ENCODE peak calls at places on chromosomes 13 and 19, in nine cellular contexts. R is lung, G is dorsolateral prefrontal cortex, Z is NCI-H2029 treated with DMSO at 0.1 percent for 48 hours, K is C1 segment of cervical spinal cord, X is iPS DF 19.7, T is neural crest cell, V is NCI-H2227 treated with DMSO at 0.1 percent for 48 hours, A is HuH-7.5. W is an unnamed sample.

GRCh38 chr19:4171676-4172075 is 10.7 kb downstream of the SIRT6 start:
- DNase-seq in X (no peak), R (no peak), G (no peak), T (no peak), K (no peak), Z (no peak), V (no peak), A (no peak), W (no peak)

GRCh38 chr19:498977-499623 is 2.8 kb downstream of the MADCAM1 start:
- DNase-seq in R (no peak), G (no peak), V (no peak), X (no peak), A (no peak), Z (no peak), K (no peak), T (no peak), W (no peak)

GRCh38 chr19:7912697-7913564 is 1.7 kb upstream of the TGFBR3L start:
- DNase-seq in A (no peak), R (no peak), V (no peak), T (no peak), G (no peak), X (no peak), K (no peak), Z (no peak), W (no peak)

GRCh38 chr19:47494729-47495128 is 10.7 kb upstream of the KPTN start:
- DNase-seq in V (no peak), Z (no peak), R (no peak), T (no peak), X (no peak), A (no peak), K (no peak), G (no peak), W (no peak)

GRCh38 chr19:32649751-32650150 is 25.2 kb downstream of the ANKRD27 start:
- DNase-seq in R (no peak), V (no peak), Z (no peak), K (no peak), T (no peak), A (no peak), G (no peak), X (no peak), W (peak; percentile 4)

GRCh38 chr19:51365211-51366049 is 758 bp downstream of the ETFB start:
- DNase-seq in K (peak; percentile 62), G (peak; percentile 13), X (no peak), A (peak; percentile 30), V (no peak), Z (no peak), R (no peak), T (no peak), W (peak; percentile 54)

GRCh38 chr13:23268441-23268840 is 87.7 kb downstream of the SGCG start:
- DNase-seq in V (no peak), K (no peak), T (no peak), R (no peak), X (no peak), A (no peak), G (no peak), Z (no peak), W (no peak)

GRCh38 chr13:102609696-102610095 is 12.9 kb downstream of the TPP2 start:
- DNase-seq in K (no peak), X (no peak), T (no peak), G (no peak), R (no peak), Z (no peak), A (no peak), V (no peak), W (no peak)

GRCh38 chr19:4984448-4984990 is 15.6 kb downstream of the KDM4B start:
- DNase-seq in G (no peak), V (no peak), R (no peak), T (no peak), K (no peak), A (no peak), Z (no peak), X (no peak), W (no peak)

GRCh38 chr19:12314553-12314952 is 18.9 kb downstream of the ZNF563 start:
- DNase-seq in V (no peak), R (no peak), G (no peak), K (no peak), T (no peak), A (no peak), X (no peak), Z (peak; percentile 24), W (no peak)

GRCh38 chr19:48539503-48540096 is 12.4 kb upstream of the SULT2B1 start:
- DNase-seq in V (peak; percentile 83), Z (peak; percentile 94), T (no peak), G (peak; percentile 55), R (peak; percentile 43), K (no peak), A (no peak), X (no peak), W (no peak)

GRCh38 chr19:31054430-31054829 is 294.8 kb downstream of the TSHZ3 start:
- DNase-seq in V (no peak), A (no peak), G (no peak), X (peak; percentile 84), T (no peak), K (no peak), R (no peak), Z (no peak), W (no peak)

GRCh38 chr13:93736111-93736510 is 509.5 kb downstream of the GPC6 start:
- DNase-seq in T (no peak), X (no peak), R (no peak), G (no peak), A (no peak), V (no peak), Z (no peak), K (no peak), W (no peak)

GRCh38 chr19:31518626-31519025 is 169.4 kb upstream of the TSHZ3 start:
- DNase-seq in Z (no peak), R (no peak), A (no peak), X (no peak), T (no peak), V (no peak), G (no peak), K (no peak), W (no peak)

GRCh38 chr13:38202730-38203129 is 146.9 kb upstream of the UFM1 start:
- DNase-seq in T (no peak), X (no peak), A (no peak), G (no peak), R (no peak), V (no peak), K (no peak), Z (no peak), W (no peak)

GRCh38 chr19:8609210-8610040 is 1.1 kb downstream of the ADAMTS10 start:
- DNase-seq in T (peak; percentile 50), G (peak; percentile 64), V (peak; percentile 17), A (peak; percentile 86), R (no peak), K (peak; percentile 28), X (no peak), Z (no peak), W (no peak)

GRCh38 chr19:49355890-49356289 is 6.3 kb downstream of the TEAD2 start:
- DNase-seq in K (no peak), T (no peak), A (no peak), R (no peak), V (no peak), Z (no peak), G (no peak), X (no peak), W (no peak)

GRCh38 chr19:45403781-45404556 is 900 bp downstream of the PPP1R13L start:
- DNase-seq in G (no peak), V (no peak), T (peak; percentile 39), Z (no peak), X (no peak), R (peak; percentile 71), K (no peak), A (peak; percentile 90), W (no peak)

GRCh38 chr13:89688908-89689307 is 1658.6 kb upstream of the MIR17HG start:
- DNase-seq in V (no peak), T (no peak), A (no peak), X (no peak), Z (no peak), R (no peak), K (peak; percentile 66), G (peak; percentile 55), W (peak; percentile 87)

GRCh38 chr13:93794197-93794885 is 567.7 kb downstream of the GPC6 start:
- DNase-seq in X (no peak), K (no peak), T (no peak), Z (no peak), V (peak; percentile 13), A (no peak), R (no peak), G (no peak), W (no peak)

GRCh38 chr19:17529239-17530158 is 18.1 kb downstream of the PGLS start:
- DNase-seq in K (no peak), Z (no peak), A (no peak), X (no peak), T (no peak), V (no peak), G (no peak), R (no peak), W (no peak)

GRCh38 chr19:31674503-31675186 is 325.4 kb upstream of the TSHZ3 start:
- DNase-seq in V (no peak), G (no peak), T (no peak), K (no peak), Z (no peak), R (no peak), X (no peak), A (no peak), W (no peak)

GRCh38 chr13:113539176-113539575 is 45.4 kb upstream of the TFDP1 start:
- DNase-seq in A (no peak), T (no peak), R (no peak), X (no peak), K (no peak), Z (no peak), G (no peak), V (no peak), W (no peak)

GRCh38 chr13:34864650-34865049 is 77.4 kb upstream of the NBEA start:
- DNase-seq in G (no peak), A (no peak), X (no peak), V (no peak), R (no peak), K (no peak), Z (no peak), T (no peak), W (no peak)

GRCh38 chr13:97015661-97016350 is 21.5 kb upstream of the OXGR1 start:
- DNase-seq in X (no peak), A (no peak), G (no peak), R (no peak), Z (no peak), T (no peak), K (no peak), V (no peak), W (no peak)

GRCh38 chr13:26480246-26480855 is 77.1 kb upstream of the WASF3 start:
- DNase-seq in A (no peak), R (no peak), T (no peak), G (no peak), Z (no peak), X (no peak), V (no peak), K (no peak), W (no peak)

GRCh38 chr13:105774739-105775460 is 760.6 kb downstream of the EFNB2 start:
- DNase-seq in V (no peak), G (no peak), X (no peak), R (no peak), A (no peak), K (no peak), T (no peak), Z (no peak), W (no peak)

GRCh38 chr13:99351772-99352171 is 44.6 kb upstream of the GPR183 start:
- DNase-seq in R (no peak), G (no peak), X (no peak), K (no peak), T (no peak), A (no peak), Z (no peak), V (no peak), W (no peak)

GRCh38 chr13:33017410-33017929 is 1.2 kb downstream of the KL start:
- DNase-seq in G (no peak), X (peak; percentile 20), K (no peak), A (peak; percentile 20), T (peak; percentile 18), R (no peak), Z (no peak), V (no peak), W (no peak)

GRCh38 chr13:75704942-75705320 is 68.8 kb downstream of the LMO7 start:
- DNase-seq in X (no peak), V (no peak), R (peak; percentile 67), Z (peak; percentile 31), A (no peak), T (no peak), G (no peak), K (no peak), W (no peak)

GRCh38 chr19:41373993-41374392 is 2.3 kb upstream of the TMEM91 start:
- DNase-seq in T (no peak), G (peak; percentile 76), V (peak; percentile 91), R (peak; percentile 70), A (no peak), K (peak; percentile 48), Z (peak; percentile 88), X (no peak), W (peak; percentile 77)

W was measured in midbrain.